ENCODE peak calls at places on chromosomes 6 and 20, in seven cellular contexts. F is DMS 273 treated with DMSO at 0.1 percent for 48 hours; G is A172; J is stomach; D is GM04504; Z is CD8-positive, alpha-beta T cell; P is CD4-positive, CD25-positive, alpha-beta regulatory T cell. X is an unnamed sample.

GRCh38 chr20:45311589-45312211 is 3.6 kb upstream of the MATN4 start:
- DNase-seq in Z (peak; percentile 41), J (peak; percentile 72), G (no peak), D (no peak), F (peak; percentile 4), P (peak; percentile 25), X (peak; percentile 33)

GRCh38 chr6:169794317-169795055 is 43.1 kb downstream of the ERMARD start:
- DNase-seq in J (peak; percentile 73), F (no peak), D (no peak), G (no peak), P (no peak), Z (no peak), X (no peak)

GRCh38 chr6:31971279-31971992 is 502 bp downstream of the DXO start:
- DNase-seq in F (no peak), P (no peak), G (no peak), J (no peak), D (no peak), Z (no peak), X (no peak)

GRCh38 chr6:37965964-37966676 is 146.6 kb downstream of the ZFAND3 start:
- DNase-seq in G (peak; percentile 58), J (no peak), F (no peak), P (no peak), Z (no peak), D (no peak), X (no peak)

GRCh38 chr6:33861722-33862121 is 57.9 kb upstream of the MLN start:
- DNase-seq in F (no peak), D (no peak), G (no peak), Z (no peak), J (no peak), P (no peak), X (no peak)

GRCh38 chr6:36595168-36595818 is 1.1 kb downstream of the SRSF3 start:
- DNase-seq in P (no peak), G (peak; percentile 66), F (no peak), Z (no peak), J (no peak), D (no peak), X (peak; percentile 50)

GRCh38 chr6:135358251-135358821 is 139.2 kb downstream of the AHI1 start:
- DNase-seq in G (peak; percentile 71), J (no peak), P (no peak), D (peak; percentile 79), Z (no peak), F (no peak), X (no peak)

GRCh38 chr20:36924167-36925045 is 27.1 kb downstream of the SAMHD1 start:
- DNase-seq in P (no peak), J (no peak), D (no peak), Z (no peak), F (no peak), G (no peak), X (no peak)

GRCh38 chr6:91645811-91646210 is 1058.9 kb upstream of the MAP3K7 start:
- DNase-seq in G (no peak), P (no peak), Z (no peak), J (no peak), F (no peak), D (no peak), X (no peak)

GRCh38 chr6:11806561-11807317 is 28.1 kb upstream of the ADTRP start:
- DNase-seq in F (no peak), D (no peak), G (no peak), J (no peak), Z (no peak), P (no peak), X (no peak)